ENCODE peak calls at places on chromosomes 12 and 14, in nine cellular contexts. One of them, this sample, is unnamed.

GRCh38 chr12:104464899-104465298 is 8.2 kb downstream of the CHST11 start:
- DNase-seq in C1 segment of cervical spinal cord: no peak
- DNase-seq in hypothalamus: no peak
- DNase-seq in NCI-H2081 treated with DMSO at 0.1 percent for 48 hours: no peak
- DNase-seq in NCI-H1092 treated with DMSO at 0.1 percent for 48 hours: no peak
- DNase-seq in cardiac fibroblast: no peak
- DNase-seq in transverse colon: no peak
- DNase-seq in CD8-positive, alpha-beta memory T cell: no peak
- DNase-seq in A549: no peak
- DNase-seq in this sample: no peak

GRCh38 chr14:37874429-37875109 is 279.1 kb downstream of the TTC6 start:
- DNase-seq in C1 segment of cervical spinal cord: no peak
- DNase-seq in hypothalamus: no peak
- DNase-seq in NCI-H2081 treated with DMSO at 0.1 percent for 48 hours: no peak
- DNase-seq in NCI-H1092 treated with DMSO at 0.1 percent for 48 hours: peak
- DNase-seq in cardiac fibroblast: peak
- DNase-seq in transverse colon: peak
- DNase-seq in CD8-positive, alpha-beta memory T cell: peak
- DNase-seq in A549: peak
- DNase-seq in this sample: peak

GRCh38 chr14:104283197-104284106 is 145.1 kb downstream of the KIF26A start:
- DNase-seq in C1 segment of cervical spinal cord: no peak
- DNase-seq in hypothalamus: no peak
- DNase-seq in NCI-H2081 treated with DMSO at 0.1 percent for 48 hours: no peak
- DNase-seq in NCI-H1092 treated with DMSO at 0.1 percent for 48 hours: peak
- DNase-seq in cardiac fibroblast: no peak
- DNase-seq in transverse colon: peak
- DNase-seq in CD8-positive, alpha-beta memory T cell: peak
- DNase-seq in A549: no peak
- DNase-seq in this sample: no peak

GRCh38 chr12:78562358-78563205 is 302.0 kb upstream of the SYT1 start:
- DNase-seq in C1 segment of cervical spinal cord: no peak
- DNase-seq in hypothalamus: no peak
- DNase-seq in NCI-H2081 treated with DMSO at 0.1 percent for 48 hours: no peak
- DNase-seq in NCI-H1092 treated with DMSO at 0.1 percent for 48 hours: peak
- DNase-seq in cardiac fibroblast: peak
- DNase-seq in transverse colon: no peak
- DNase-seq in CD8-positive, alpha-beta memory T cell: no peak
- DNase-seq in A549: peak
- DNase-seq in this sample: no peak

GRCh38 chr12:108386704-108387360 is 47.7 kb upstream of the CMKLR1 start:
- DNase-seq in C1 segment of cervical spinal cord: no peak
- DNase-seq in hypothalamus: no peak
- DNase-seq in NCI-H2081 treated with DMSO at 0.1 percent for 48 hours: no peak
- DNase-seq in NCI-H1092 treated with DMSO at 0.1 percent for 48 hours: no peak
- DNase-seq in cardiac fibroblast: no peak
- DNase-seq in transverse colon: no peak
- DNase-seq in CD8-positive, alpha-beta memory T cell: no peak
- DNase-seq in A549: no peak
- DNase-seq in this sample: no peak

GRCh38 chr12:32561931-32562341 is 117.2 kb upstream of the DNM1L start:
- DNase-seq in C1 segment of cervical spinal cord: no peak
- DNase-seq in hypothalamus: no peak
- DNase-seq in NCI-H2081 treated with DMSO at 0.1 percent for 48 hours: no peak
- DNase-seq in NCI-H1092 treated with DMSO at 0.1 percent for 48 hours: no peak
- DNase-seq in cardiac fibroblast: peak
- DNase-seq in transverse colon: no peak
- DNase-seq in CD8-positive, alpha-beta memory T cell: no peak
- DNase-seq in A549: no peak
- DNase-seq in this sample: no peak

GRCh38 chr14:65352964-65353530 is 59.5 kb upstream of the FUT8 start:
- DNase-seq in C1 segment of cervical spinal cord: no peak
- DNase-seq in hypothalamus: no peak
- DNase-seq in NCI-H2081 treated with DMSO at 0.1 percent for 48 hours: no peak
- DNase-seq in NCI-H1092 treated with DMSO at 0.1 percent for 48 hours: no peak
- DNase-seq in cardiac fibroblast: no peak
- DNase-seq in transverse colon: peak
- DNase-seq in CD8-positive, alpha-beta memory T cell: no peak
- DNase-seq in A549: peak
- DNase-seq in this sample: no peak

GRCh38 chr12:1355396-1355795 is 239.0 kb downstream of the FBXL14 start:
- DNase-seq in C1 segment of cervical spinal cord: no peak
- DNase-seq in hypothalamus: no peak
- DNase-seq in NCI-H2081 treated with DMSO at 0.1 percent for 48 hours: no peak
- DNase-seq in NCI-H1092 treated with DMSO at 0.1 percent for 48 hours: no peak
- DNase-seq in cardiac fibroblast: peak
- DNase-seq in transverse colon: no peak
- DNase-seq in CD8-positive, alpha-beta memory T cell: no peak
- DNase-seq in A549: no peak
- DNase-seq in this sample: no peak

GRCh38 chr12:86724716-86725115 is 468.5 kb upstream of the MGAT4C start:
- DNase-seq in C1 segment of cervical spinal cord: no peak
- DNase-seq in hypothalamus: no peak
- DNase-seq in NCI-H2081 treated with DMSO at 0.1 percent for 48 hours: no peak
- DNase-seq in NCI-H1092 treated with DMSO at 0.1 percent for 48 hours: no peak
- DNase-seq in cardiac fibroblast: peak
- DNase-seq in transverse colon: no peak
- DNase-seq in CD8-positive, alpha-beta memory T cell: no peak
- DNase-seq in A549: no peak
- DNase-seq in this sample: no peak

GRCh38 chr14:51849095-51849494 is 11.3 kb upstream of the GNG2 start:
- DNase-seq in C1 segment of cervical spinal cord: no peak
- DNase-seq in hypothalamus: no peak
- DNase-seq in NCI-H2081 treated with DMSO at 0.1 percent for 48 hours: no peak
- DNase-seq in NCI-H1092 treated with DMSO at 0.1 percent for 48 hours: no peak
- DNase-seq in cardiac fibroblast: peak
- DNase-seq in transverse colon: no peak
- DNase-seq in CD8-positive, alpha-beta memory T cell: peak
- DNase-seq in A549: no peak
- DNase-seq in this sample: no peak

GRCh38 chr14:54652188-54652889 is 85.4 kb downstream of the SAMD4A start:
- DNase-seq in C1 segment of cervical spinal cord: no peak
- DNase-seq in hypothalamus: peak
- DNase-seq in NCI-H2081 treated with DMSO at 0.1 percent for 48 hours: no peak
- DNase-seq in NCI-H1092 treated with DMSO at 0.1 percent for 48 hours: no peak
- DNase-seq in cardiac fibroblast: peak
- DNase-seq in transverse colon: peak
- DNase-seq in CD8-positive, alpha-beta memory T cell: no peak
- DNase-seq in A549: peak
- DNase-seq in this sample: no peak

GRCh38 chr14:105168093-105168420 is 519 bp downstream of the JAG2 start:
- DNase-seq in C1 segment of cervical spinal cord: no peak
- DNase-seq in hypothalamus: no peak
- DNase-seq in NCI-H2081 treated with DMSO at 0.1 percent for 48 hours: no peak
- DNase-seq in NCI-H1092 treated with DMSO at 0.1 percent for 48 hours: no peak
- DNase-seq in cardiac fibroblast: no peak
- DNase-seq in transverse colon: no peak
- DNase-seq in CD8-positive, alpha-beta memory T cell: no peak
- DNase-seq in A549: no peak
- DNase-seq in this sample: no peak

GRCh38 chr12:49094104-49094948 is at the start of gene DHH:
- DNase-seq in C1 segment of cervical spinal cord: no peak
- DNase-seq in hypothalamus: peak
- DNase-seq in NCI-H2081 treated with DMSO at 0.1 percent for 48 hours: no peak
- DNase-seq in NCI-H1092 treated with DMSO at 0.1 percent for 48 hours: peak
- DNase-seq in cardiac fibroblast: no peak
- DNase-seq in transverse colon: no peak
- DNase-seq in CD8-positive, alpha-beta memory T cell: no peak
- DNase-seq in A549: no peak
- DNase-seq in this sample: no peak

GRCh38 chr14:65070710-65071033 is 31.6 kb downstream of the MAX start:
- DNase-seq in C1 segment of cervical spinal cord: no peak
- DNase-seq in hypothalamus: no peak
- DNase-seq in NCI-H2081 treated with DMSO at 0.1 percent for 48 hours: no peak
- DNase-seq in NCI-H1092 treated with DMSO at 0.1 percent for 48 hours: no peak
- DNase-seq in cardiac fibroblast: no peak
- DNase-seq in transverse colon: peak
- DNase-seq in CD8-positive, alpha-beta memory T cell: no peak
- DNase-seq in A549: no peak
- DNase-seq in this sample: no peak

GRCh38 chr14:92688434-92689375 is 59.7 kb downstream of the LGMN start:
- DNase-seq in C1 segment of cervical spinal cord: no peak
- DNase-seq in hypothalamus: no peak
- DNase-seq in NCI-H2081 treated with DMSO at 0.1 percent for 48 hours: no peak
- DNase-seq in NCI-H1092 treated with DMSO at 0.1 percent for 48 hours: no peak
- DNase-seq in cardiac fibroblast: no peak
- DNase-seq in transverse colon: peak
- DNase-seq in CD8-positive, alpha-beta memory T cell: no peak
- DNase-seq in A549: no peak
- DNase-seq in this sample: no peak

GRCh38 chr12:257521-258321 is 4.9 kb downstream of the SLC6A13 start:
- DNase-seq in C1 segment of cervical spinal cord: no peak
- DNase-seq in hypothalamus: no peak
- DNase-seq in NCI-H2081 treated with DMSO at 0.1 percent for 48 hours: no peak
- DNase-seq in NCI-H1092 treated with DMSO at 0.1 percent for 48 hours: no peak
- DNase-seq in cardiac fibroblast: no peak
- DNase-seq in transverse colon: no peak
- DNase-seq in CD8-positive, alpha-beta memory T cell: no peak
- DNase-seq in A549: no peak
- DNase-seq in this sample: no peak

GRCh38 chr12:29730481-29730880 is 53.3 kb downstream of the TMTC1 start:
- DNase-seq in C1 segment of cervical spinal cord: no peak
- DNase-seq in hypothalamus: no peak
- DNase-seq in NCI-H2081 treated with DMSO at 0.1 percent for 48 hours: no peak
- DNase-seq in NCI-H1092 treated with DMSO at 0.1 percent for 48 hours: no peak
- DNase-seq in cardiac fibroblast: no peak
- DNase-seq in transverse colon: no peak
- DNase-seq in CD8-positive, alpha-beta memory T cell: no peak
- DNase-seq in A549: no peak
- DNase-seq in this sample: no peak

This sample was measured in stimulated activated CD4-positive, alpha-beta T cell treated with anti-CD3 and anti-CD28 coated beads, Interleukin-1b, Interleukin-23, amount 100 ng/mL, for 4 hours.